ENCODE peak calls at places on chromosomes 13 and 19, in nine cellular contexts. Y is psoas muscle; C is GOT3; H is AG20443; X is stimulated activated CD4-positive, alpha-beta T cell treated with anti-CD3 and anti-CD28 coated beads, Interleukin-2, amount 100 ng/mL, for 24 hours; S is cardiac muscle cell; B is NCI-H1105; G is H7; L is HTR-8/SVneo. M is an unnamed sample.

GRCh38 chr13:98938801-98939200 is 39.1 kb downstream of the DOCK9 start:
- DNase-seq in Y (no peak), C (no peak), H (no peak), X (no peak), S (peak; percentile 68), B (no peak), G (peak; percentile 51), L (peak; percentile 17), M (peak; percentile 57)

GRCh38 chr19:1026189-1027019 is at the start of gene CNN2:
- DNase-seq in Y (peak; percentile 83), C (peak; percentile 19), H (peak; percentile 90), X (peak; percentile 79), S (peak; percentile 95), B (no peak), G (peak; percentile 99), L (peak; percentile 60), M (peak; percentile 72)

GRCh38 chr13:113724780-113725315 is 34.2 kb upstream of the TMEM255B start:
- DNase-seq in Y (peak; percentile 87), C (peak; percentile 32), H (peak; percentile 80), X (peak; percentile 87), S (peak; percentile 88), B (peak; percentile 91), G (peak; percentile 93), L (peak; percentile 53), M (peak; percentile 94)

GRCh38 chr19:44741841-44742352 is 6.6 kb upstream of the BCL3 start:
- DNase-seq in Y (peak; percentile 99), C (peak; percentile 80), H (peak; percentile 96), X (peak; percentile 43), S (no peak), B (peak; percentile 59), G (peak; percentile 74), L (peak; percentile 93), M (peak; percentile 91)

GRCh38 chr19:3336680-3337523 is 29.5 kb upstream of the NFIC start:
- DNase-seq in Y (peak; percentile 95), C (no peak), H (peak; percentile 61), X (no peak), S (no peak), B (peak; percentile 86), G (peak; percentile 28), L (no peak), M (peak; percentile 90)

GRCh38 chr13:72204291-72204690 is 337.3 kb upstream of the DACH1 start:
- DNase-seq in Y (no peak), C (no peak), H (peak; percentile 32), X (no peak), S (no peak), B (no peak), G (no peak), L (peak; percentile 2), M (peak; percentile 56)

GRCh38 chr13:106986687-106987434 is 418.9 kb upstream of the ARGLU1 start:
- DNase-seq in Y (no peak), C (no peak), H (no peak), X (no peak), S (no peak), B (no peak), G (no peak), L (no peak), M (no peak)

GRCh38 chr13:44471686-44472085 is 98.1 kb downstream of the SERP2 start:
- DNase-seq in Y (no peak), C (no peak), H (no peak), X (no peak), S (no peak), B (no peak), G (no peak), L (no peak), M (no peak)

GRCh38 chr13:110298566-110299321 is 8.2 kb downstream of the COL4A1 start:
- DNase-seq in Y (no peak), C (no peak), H (peak; percentile 14), X (peak; percentile 54), S (no peak), B (no peak), G (peak; percentile 73), L (no peak), M (no peak)

GRCh38 chr19:4326837-4327251 is 11.8 kb downstream of the STAP2 start:
- DNase-seq in Y (no peak), C (no peak), H (no peak), X (peak; percentile 34), S (peak; percentile 52), B (no peak), G (peak; percentile 94), L (no peak), M (peak; percentile 21)

GRCh38 chr13:29654807-29655547 is 59.5 kb upstream of the SLC7A1 start:
- DNase-seq in Y (no peak), C (no peak), H (peak; percentile 68), X (no peak), S (no peak), B (no peak), G (no peak), L (no peak), M (no peak)

GRCh38 chr13:107113387-107113786 is 545.5 kb upstream of the ARGLU1 start:
- DNase-seq in Y (no peak), C (no peak), H (no peak), X (no peak), S (no peak), B (no peak), G (no peak), L (no peak), M (no peak)

GRCh38 chr13:61927648-61928047 is 512.0 kb upstream of the PCDH20 start:
- DNase-seq in Y (no peak), C (no peak), H (no peak), X (no peak), S (no peak), B (no peak), G (no peak), L (no peak), M (no peak)

M was measured in NCI-H69.